ENCODE peak calls at places on chromosomes 3 and 15, in ten cellular contexts. L is IMR-90; D is activated T-cell treated with anti-CD3 and anti-CD28 coated beads for 48 hours; Q is stimulated activated CD4-positive, alpha-beta T cell treated with anti-CD3 and anti-CD28 coated beads, Interleukin-1b, Interleukin-23, amount 100 ng/mL, for 48 hours; S is AG10803; R is cardiac muscle cell; W is hippocampal formation; X is HT-29; G is CD4-positive, alpha-beta memory T cell; I is COR-L47. U is an unnamed sample.

GRCh38 chr3:134933997-134934396 is 138.9 kb downstream of the EPHB1 start:
- DNase-seq in G (no peak), R (no peak), Q (no peak), S (no peak), W (no peak), X (no peak), I (peak; percentile 86), D (no peak), L (no peak), U (no peak)

GRCh38 chr3:35383719-35384555 is 255.4 kb upstream of the ARPP21 start:
- DNase-seq in G (no peak), S (no peak), L (no peak), W (no peak), Q (no peak), X (no peak), I (no peak), R (no peak), D (no peak), U (no peak)

GRCh38 chr3:184508938-184509337 is 52.6 kb upstream of the EPHB3 start:
- DNase-seq in W (no peak), X (no peak), G (no peak), R (no peak), S (no peak), I (no peak), Q (no peak), D (no peak), L (no peak), U (no peak)

GRCh38 chr3:11306815-11307589 is 34.8 kb downstream of the ATG7 start:
- DNase-seq in G (no peak), S (no peak), R (peak; percentile 26), X (no peak), L (peak; percentile 49), D (peak; percentile 31), I (no peak), Q (peak; percentile 38), W (no peak), U (no peak)

GRCh38 chr15:79436037-79436780 is 4.1 kb downstream of the MINAR1 start:
- DNase-seq in I (no peak), R (no peak), S (peak; percentile 3), G (no peak), D (no peak), L (peak; percentile 10), W (no peak), Q (no peak), X (no peak), U (no peak)

GRCh38 chr15:57019496-57020160 is 101.2 kb downstream of the TCF12 start:
- DNase-seq in L (no peak), X (no peak), G (no peak), D (no peak), R (no peak), S (no peak), W (no peak), Q (no peak), I (no peak), U (no peak)

GRCh38 chr15:69664572-69665326 is 212.1 kb downstream of the RPLP1 start:
- DNase-seq in L (no peak), S (no peak), I (peak; percentile 90), G (no peak), X (no peak), W (peak; percentile 8), Q (no peak), R (no peak), D (no peak), U (no peak)

GRCh38 chr15:70182858-70183695 is 85.4 kb upstream of the TLE3 start:
- DNase-seq in R (no peak), L (no peak), I (no peak), D (no peak), G (no peak), S (no peak), X (peak; percentile 33), W (no peak), Q (no peak), U (no peak)

GRCh38 chr3:117752984-117753717 is 1043.6 kb downstream of the TUSC7 start:
- DNase-seq in Q (no peak), D (no peak), L (peak; percentile 90), R (no peak), W (no peak), X (no peak), S (peak; percentile 51), G (no peak), I (no peak), U (no peak)

GRCh38 chr15:62112616-62113593 is 46.1 kb downstream of the C2CD4A start:
- DNase-seq in S (peak; percentile 67), I (no peak), G (no peak), X (no peak), R (no peak), D (no peak), Q (no peak), W (no peak), L (peak; percentile 81), U (no peak)

GRCh38 chr3:117844676-117845075 is 1135.1 kb downstream of the TUSC7 start:
- DNase-seq in L (peak; percentile 61), D (no peak), I (no peak), R (no peak), S (peak; percentile 4), Q (no peak), G (no peak), X (no peak), W (no peak), U (no peak)

GRCh38 chr3:193903257-193903807 is 232.6 kb upstream of the HES1 start:
- DNase-seq in G (no peak), W (no peak), I (no peak), S (no peak), X (no peak), Q (no peak), R (no peak), L (no peak), D (no peak), U (no peak)

GRCh38 chr3:186287723-186288122 is 74.3 kb downstream of the DGKG start:
- DNase-seq in Q (no peak), G (no peak), L (peak; percentile 85), S (peak; percentile 94), R (no peak), W (no peak), D (no peak), X (no peak), I (no peak), U (no peak)

GRCh38 chr3:134432236-134432635 is 53.5 kb downstream of the ANAPC13 start:
- DNase-seq in L (no peak), I (no peak), S (no peak), G (no peak), W (no peak), Q (no peak), R (peak; percentile 23), D (no peak), X (no peak), U (no peak)

U was measured in NCI-H460.